ENCODE peak calls at places on chromosomes 1 and 21, in ten cellular contexts. K is heart left ventricle, N is cardiac muscle cell, H is K562, D is left ventricle myocardium inferior, E is dorsolateral prefrontal cortex, Z is hepatocyte, A is keratinocyte, G is right atrium auricular region, C is fibroblast of lung. W is an unnamed sample.

GRCh38 chr1:15876357-15876756 is 28.9 kb downstream of the SPEN start:
- DNase-seq in K (no peak), N (no peak), H (peak; percentile 50), D (no peak), E (no peak), Z (peak; percentile 15), A (no peak), G (no peak), C (no peak), W (no peak)

GRCh38 chr1:2238361-2239055 is 10.4 kb downstream of the SKI start:
- DNase-seq in K (peak; percentile 31), N (no peak), H (no peak), D (no peak), E (no peak), Z (no peak), A (no peak), G (no peak), C (no peak), W (no peak)

GRCh38 chr1:182716740-182717720 is 32.6 kb upstream of the RGS8 start:
- DNase-seq in K (no peak), N (no peak), H (no peak), D (no peak), E (no peak), Z (no peak), A (no peak), G (no peak), C (no peak), W (peak; percentile 22)

GRCh38 chr1:14625587-14626447 is 27.3 kb downstream of the KAZN start:
- DNase-seq in K (no peak), N (no peak), H (no peak), D (no peak), E (no peak), Z (no peak), A (no peak), G (no peak), C (no peak), W (no peak)

GRCh38 chr1:247433922-247434476 is 18.0 kb downstream of the NLRP3 start:
- DNase-seq in K (no peak), N (no peak), H (no peak), D (no peak), E (no peak), Z (no peak), A (no peak), G (no peak), C (no peak), W (no peak)

GRCh38 chr1:30537279-30537678 is 186.1 kb downstream of the MATN1 start:
- DNase-seq in K (no peak), N (no peak), H (no peak), D (no peak), E (no peak), Z (no peak), A (no peak), G (peak; percentile 47), C (no peak), W (no peak)

GRCh38 chr1:2134604-2135307 is 59.8 kb downstream of the FAAP20 start:
- DNase-seq in K (no peak), N (no peak), H (no peak), D (peak; percentile 16), E (peak; percentile 42), Z (peak; percentile 68), A (no peak), G (no peak), C (no peak), W (no peak)

GRCh38 chr1:6005276-6005917 is 13.2 kb upstream of the NPHP4 start:
- DNase-seq in K (no peak), N (no peak), H (no peak), D (peak; percentile 13), E (peak; percentile 41), Z (no peak), A (no peak), G (no peak), C (no peak), W (no peak)

GRCh38 chr1:97632075-97632474 is 288.8 kb downstream of the DPYD start:
- DNase-seq in K (no peak), N (peak; percentile 43), H (no peak), D (no peak), E (no peak), Z (peak; percentile 20), A (no peak), G (no peak), C (peak; percentile 93), W (no peak)

GRCh38 chr1:63601463-63601862 is 8.3 kb downstream of the PGM1 start:
- DNase-seq in K (no peak), N (no peak), H (no peak), D (no peak), E (no peak), Z (no peak), A (no peak), G (no peak), C (no peak), W (no peak)
- TF ChIP-seq CTCF in K (no peak), N (no peak), H (no peak), D (no peak), E (no peak), Z (no peak), A (no peak), G (no peak), C (no peak), W (no peak)

GRCh38 chr21:14673649-14674048 is 127.5 kb upstream of the SAMSN1 start:
- DNase-seq in K (no peak), N (no peak), H (peak; percentile 85), D (no peak), E (no peak), Z (no peak), A (no peak), G (no peak), C (no peak), W (no peak)

GRCh38 chr21:14677639-14678179 is 131.6 kb upstream of the SAMSN1 start:
- DNase-seq in K (no peak), N (no peak), H (peak; percentile 83), D (no peak), E (no peak), Z (no peak), A (no peak), G (no peak), C (no peak), W (no peak)

GRCh38 chr21:14677023-14677422 is 130.9 kb upstream of the SAMSN1 start:
- DNase-seq in K (no peak), N (no peak), H (peak; percentile 34), D (no peak), E (no peak), Z (no peak), A (no peak), G (no peak), C (no peak), W (no peak)

GRCh38 chr21:14678987-14679574 is 133.0 kb upstream of the SAMSN1 start:
- DNase-seq in K (no peak), N (no peak), H (no peak), D (no peak), E (no peak), Z (no peak), A (no peak), G (no peak), C (no peak), W (no peak)

DNA sequence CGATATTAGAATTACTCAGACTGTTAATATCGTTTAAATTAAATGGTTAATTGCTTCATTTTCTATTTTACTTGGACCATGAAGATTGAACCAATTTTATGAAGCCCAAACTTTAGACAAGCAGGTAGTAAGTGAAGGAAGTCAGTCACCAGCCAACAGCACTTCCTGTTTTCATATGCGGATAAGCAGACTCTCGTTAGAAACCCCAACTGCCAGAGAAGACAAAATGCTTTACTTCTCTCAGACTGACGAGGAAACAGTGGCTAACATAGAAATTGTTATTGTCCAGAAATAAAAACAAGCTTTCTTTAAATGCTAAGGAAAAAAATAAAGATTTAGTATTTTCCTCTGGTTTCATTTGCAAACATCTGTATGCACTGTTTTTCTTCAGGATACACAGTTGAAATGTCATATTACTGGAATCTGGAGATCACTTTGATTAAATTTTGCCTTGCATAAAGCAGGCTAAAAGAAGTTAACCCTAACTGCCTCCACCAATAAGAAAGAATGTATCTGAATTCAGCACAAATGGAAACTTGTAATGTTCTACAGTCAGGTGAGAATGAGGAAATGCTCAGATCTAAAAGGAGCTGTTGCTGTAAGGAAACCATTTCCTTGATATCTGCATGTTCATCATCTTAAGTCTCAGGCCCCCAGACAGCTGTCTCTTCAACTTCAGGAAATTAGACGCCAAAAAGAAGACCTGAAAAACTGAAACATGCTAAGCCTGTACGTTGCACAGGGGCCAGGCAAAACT is 129.8 kb upstream of the SAMSN1 start:
- DNase-seq in K (no peak), N (no peak), H (peak; percentile 67), D (no peak), E (no peak), Z (no peak), A (no peak), G (no peak), C (no peak), W (peak; percentile 61)
- H3K4me3 ChIP-seq in K (no peak overlapping the region), N (no peak overlapping the region), H (no peak overlapping the region), D (no peak overlapping the region), E (no peak overlapping the region), Z (no peak overlapping the region), A (no peak overlapping the region), G (no peak overlapping the region), C (no peak overlapping the region), W (no peak overlapping the region)

DNA sequence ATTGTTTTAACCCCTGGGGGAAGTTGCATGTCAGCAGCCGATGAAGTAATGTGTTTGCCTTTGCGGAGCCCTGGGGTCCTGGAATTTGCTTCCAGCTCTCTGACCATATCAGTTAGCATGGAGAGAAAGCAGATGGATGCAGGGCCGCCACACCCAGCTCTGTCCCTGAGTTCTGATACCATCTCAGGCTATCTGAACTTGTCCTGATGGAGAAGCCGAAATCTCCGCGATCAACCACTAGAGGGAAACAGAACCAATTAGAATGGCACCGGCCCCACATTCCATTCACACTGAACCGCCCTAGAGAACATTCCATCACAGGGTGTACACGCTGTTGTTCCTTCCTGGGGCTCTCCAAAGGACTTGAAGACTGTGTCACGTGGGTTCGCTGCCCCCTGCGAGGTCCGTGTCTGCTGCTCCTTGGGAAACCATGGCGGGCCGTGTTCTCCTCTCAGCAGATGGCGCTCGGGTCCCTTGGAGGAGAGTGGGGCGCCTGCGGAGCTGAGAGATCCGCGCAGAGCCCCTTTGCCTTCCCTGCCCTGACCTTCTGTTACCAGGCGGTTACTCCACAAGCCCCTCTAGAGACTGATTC is 75.4 kb downstream of the ABCA4 start:
- DNase-seq in K (peak; percentile 91), N (peak; percentile 98), H (peak; percentile 68), D (peak; percentile 91), E (peak; percentile 58), Z (peak; percentile 94), A (peak; percentile 73), G (peak; percentile 99), C (peak; percentile 95), W (no peak)
- TF ChIP-seq CTCF in K (peak; percentile 77), N (peak; percentile 82), H (no peak), D (peak; percentile 79), E (peak; percentile 75), Z (peak; percentile 85), A (peak; percentile 77), G (peak; percentile 51), C (peak; percentile 76), W (peak; percentile 65)

DNA sequence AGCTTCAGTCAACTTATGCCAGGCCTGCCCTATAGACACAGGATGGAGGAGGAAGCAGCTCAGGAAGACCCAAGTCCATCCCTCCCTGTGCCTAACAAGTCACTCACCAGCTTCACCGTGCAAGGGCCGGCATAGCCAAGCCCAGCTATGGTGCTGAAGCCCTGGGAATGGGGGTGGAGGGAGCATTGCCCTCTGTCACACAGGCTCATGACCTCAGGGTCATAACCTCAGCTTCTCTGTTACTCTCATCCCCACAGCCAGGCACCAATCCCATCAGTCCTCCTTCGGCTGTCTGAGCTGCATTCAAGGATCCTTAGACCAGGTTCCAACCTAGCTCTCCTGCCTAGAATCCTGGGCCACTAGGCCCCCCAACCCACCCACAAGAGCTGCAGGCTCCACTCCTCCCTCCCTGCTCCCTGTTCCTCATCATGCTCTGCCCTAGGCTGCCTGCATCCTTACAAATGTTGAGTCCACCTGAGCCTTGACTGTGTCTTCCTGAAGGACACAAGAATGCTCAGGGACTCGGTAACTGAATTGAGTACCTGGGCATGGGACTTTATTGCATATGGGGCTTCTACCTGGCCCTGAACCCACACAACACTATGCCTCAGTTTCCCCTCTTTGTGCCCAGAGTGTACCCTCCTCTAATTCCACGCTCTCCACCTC is 1.7 kb downstream of the CD244 start:
- DNase-seq in K (no peak), N (no peak), H (no peak), D (no peak), E (no peak), Z (no peak), A (no peak), G (no peak), C (no peak), W (no peak)
- H3K4me3 ChIP-seq in K (peak overlapping the region; percentile 43), N (no peak overlapping the region), H (no peak overlapping the region), D (no peak overlapping the region), E (no peak overlapping the region), Z (no peak overlapping the region), A (no peak overlapping the region), G (no peak overlapping the region), C (no peak overlapping the region), W (no peak overlapping the region)

W was measured in GM06990.